ENCODE peak calls at places on chromosomes 2 and 18, in four cellular contexts. H, S, Z and Y are unnamed samples.

GRCh38 chr2:219595250-219595649 is 2.4 kb upstream of the STK11IP start:
- DNase-seq in H (no peak), S (no peak), Z (peak; percentile 18), Y (no peak)

GRCh38 chr2:190528521-190529001 is 6.0 kb downstream of the NEMP2 start:
- DNase-seq in H (no peak), S (no peak), Z (peak; percentile 56), Y (no peak)

GRCh38 chr2:215973954-215974699 is 39.2 kb downstream of the MREG start:
- DNase-seq in H (no peak), S (no peak), Z (no peak), Y (no peak)

GRCh38 chr2:231373786-231374185 is 21.7 kb upstream of the B3GNT7 start:
- DNase-seq in H (no peak), S (no peak), Z (no peak), Y (no peak)

GRCh38 chr2:27569398-27569797 is 13.4 kb upstream of the ZNF512 start:
- DNase-seq in H (no peak), S (no peak), Z (peak; percentile 39), Y (no peak)

GRCh38 chr2:32135409-32135808 is 30.3 kb upstream of the SLC30A6 start:
- DNase-seq in H (no peak), S (no peak), Z (peak; percentile 82), Y (no peak)

GRCh38 chr2:226963528-226963927 is 127.7 kb downstream of the RHBDD1 start:
- DNase-seq in H (peak; percentile 19), S (peak; percentile 14), Z (peak; percentile 96), Y (no peak)

GRCh38 chr18:37042381-37042780 is 213.5 kb downstream of the KIAA1328 start:
- DNase-seq in H (no peak), S (no peak), Z (no peak), Y (no peak)

GRCh38 chr2:80126596-80127189 is 177.9 kb downstream of the LRRTM1 start:
- DNase-seq in H (no peak), S (no peak), Z (peak; percentile 39), Y (no peak)

GRCh38 chr2:196163285-196163684 is 8.1 kb downstream of the STK17B start:
- DNase-seq in H (no peak), S (no peak), Z (no peak), Y (no peak)

GRCh38 chr2:196159223-196159892 is 12.0 kb downstream of the STK17B start:
- DNase-seq in H (no peak), S (no peak), Z (no peak), Y (no peak)

GRCh38 chr2:196160101-196160500 is 11.3 kb downstream of the STK17B start:
- DNase-seq in H (peak; percentile 24), S (no peak), Z (peak; percentile 95), Y (no peak)

GRCh38 chr2:196162586-196163180 is 8.7 kb downstream of the STK17B start:
- DNase-seq in H (no peak), S (no peak), Z (no peak), Y (no peak)

DNA sequence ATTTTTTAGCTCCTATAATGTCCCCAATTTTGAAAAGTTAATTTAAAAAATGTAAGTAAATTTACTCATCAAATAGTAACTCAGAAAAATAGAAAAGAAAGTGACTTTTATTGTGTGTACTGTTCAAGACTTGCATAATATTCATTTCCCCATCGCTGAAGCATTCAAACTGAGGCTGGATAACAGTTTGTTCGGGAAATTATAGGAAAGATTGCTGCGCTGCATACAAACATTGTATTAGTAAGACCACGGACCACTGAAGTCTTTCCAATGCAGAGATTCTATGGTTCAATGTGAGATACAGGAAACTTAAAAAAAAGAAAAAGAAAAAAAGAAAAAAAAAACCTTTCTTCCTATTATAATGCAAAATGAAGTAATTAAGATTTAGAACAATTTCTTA is 10.4 kb downstream of the STK17B start:
- DNase-seq in H (no peak), S (no peak), Z (no peak), Y (no peak)
- H3K4me1 ChIP-seq in H (peaks cover 16% of the 10 kb centered on the region), S (no peaks in the 10 kb centered on the region), Z (peaks cover 6% of the 10 kb centered on the region), Y (no peaks in the 10 kb centered on the region)

DNA sequence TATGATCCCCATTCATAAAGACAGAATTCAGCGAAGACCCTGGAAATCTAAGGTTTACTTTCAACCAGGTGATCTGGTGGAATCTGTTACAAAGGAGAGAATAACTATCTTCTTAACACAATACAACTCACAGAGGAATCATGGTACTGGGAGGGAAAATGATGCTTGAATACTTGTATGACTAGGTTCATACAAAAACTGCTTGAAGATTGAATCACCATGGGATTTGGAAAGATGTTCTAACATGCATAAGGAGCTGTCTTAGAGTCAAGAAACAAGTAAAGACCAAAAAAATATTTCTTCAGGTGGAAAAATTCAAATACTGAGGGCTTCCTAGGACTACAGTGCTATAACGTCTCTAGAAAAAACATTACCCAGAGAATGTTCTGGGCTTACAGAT is 32.2 kb downstream of the COL5A2 start:
- DNase-seq in H (no peak), S (no peak), Z (peak; percentile 39), Y (no peak)
- H3K4me1 ChIP-seq in H (no peaks in the 10 kb centered on the region), S (no peaks in the 10 kb centered on the region), Z (peaks cover 19% of the 10 kb centered on the region), Y (peaks cover 18% of the 10 kb centered on the region)

DNA sequence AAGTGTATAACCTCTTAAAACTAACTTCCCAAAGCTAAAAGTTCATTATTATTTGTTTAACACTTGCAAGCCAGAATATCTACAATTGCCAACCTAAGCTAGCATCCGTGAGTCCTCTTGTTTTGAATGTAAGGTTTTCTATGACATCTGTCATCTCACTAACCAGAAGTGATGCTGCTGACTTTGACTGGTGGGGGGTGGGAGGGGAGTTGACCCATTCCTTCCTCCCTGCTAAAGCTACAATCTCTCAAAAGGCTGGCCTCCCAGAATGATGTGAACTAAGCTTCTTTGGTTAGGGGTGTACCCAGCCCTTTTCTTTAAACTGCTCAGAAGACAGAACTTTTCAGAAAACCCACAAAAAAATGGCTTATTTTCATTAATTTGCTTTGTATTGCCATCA is 280.6 kb downstream of the ZEB2 start:
- DNase-seq in H (no peak), S (no peak), Z (no peak), Y (no peak)
- H3K4me1 ChIP-seq in H (peaks cover 31% of the 10 kb centered on the region), S (peaks cover 38% of the 10 kb centered on the region), Z (no peaks in the 10 kb centered on the region), Y (no peaks in the 10 kb centered on the region)

GRCh38 chr2:134023854-134024253 is 230.0 kb upstream of the MGAT5 start:
- DNase-seq in H (no peak), S (no peak), Z (no peak), Y (no peak)
- H3K4me1 ChIP-seq in H (no peaks in the 10 kb centered on the region), S (peaks cover 4% of the 10 kb centered on the region), Z (no peaks in the 10 kb centered on the region), Y (no peaks in the 10 kb centered on the region)

GRCh38 chr2:200314976-200315567 is 8.6 kb downstream of the SPATS2L start:
- DNase-seq in H (no peak), S (no peak), Z (peak; percentile 80), Y (no peak)
- H3K4me1 ChIP-seq in H (peaks cover 37% of the 10 kb centered on the region), S (peaks cover 29% of the 10 kb centered on the region), Z (peaks cover 29% of the 10 kb centered on the region), Y (peaks cover 97% of the 10 kb centered on the region)

GRCh38 chr2:240762249-240762648 is 57.8 kb downstream of the KIF1A start:
- DNase-seq in H (no peak), S (no peak), Z (no peak), Y (no peak)

GRCh38 chr2:240760576-240761246 is 59.3 kb downstream of the KIF1A start:
- DNase-seq in H (no peak), S (no peak), Z (no peak), Y (no peak)

GRCh38 chr2:240760121-240760520 is 59.9 kb downstream of the KIF1A start:
- DNase-seq in H (no peak), S (no peak), Z (no peak), Y (no peak)

GRCh38 chr2:240757086-240757614 is 62.9 kb downstream of the KIF1A start:
- DNase-seq in H (no peak), S (no peak), Z (no peak), Y (no peak)

GRCh38 chr2:240759454-240759853 is 60.6 kb downstream of the KIF1A start:
- DNase-seq in H (no peak), S (no peak), Z (peak; percentile 4), Y (no peak)
- H3K4me1 ChIP-seq in H (no peaks in the 10 kb centered on the region), S (no peaks in the 10 kb centered on the region), Z (no peaks in the 10 kb centered on the region), Y (no peaks in the 10 kb centered on the region)

GRCh38 chr18:77012120-77012519 is 120.5 kb downstream of the MBP start:
- DNase-seq in H (no peak), S (no peak), Z (no peak), Y (no peak)
- H3K4me1 ChIP-seq in H (peaks cover 4% of the 10 kb centered on the region), S (peaks cover 20% of the 10 kb centered on the region), Z (no peaks in the 10 kb centered on the region), Y (peaks cover 25% of the 10 kb centered on the region)

GRCh38 chr18:3093624-3094354 is 80.8 kb upstream of the LPIN2 start:
- DNase-seq in H (no peak), S (peak; percentile 11), Z (no peak), Y (no peak)

GRCh38 chr18:3086865-3087264 is 73.9 kb upstream of the LPIN2 start:
- DNase-seq in H (no peak), S (no peak), Z (no peak), Y (no peak)

GRCh38 chr18:3088444-3088843 is 75.5 kb upstream of the LPIN2 start:
- DNase-seq in H (no peak), S (no peak), Z (no peak), Y (no peak)

GRCh38 chr18:3088044-3088443 is 75.1 kb upstream of the LPIN2 start:
- DNase-seq in H (no peak), S (no peak), Z (no peak), Y (no peak)

DNA sequence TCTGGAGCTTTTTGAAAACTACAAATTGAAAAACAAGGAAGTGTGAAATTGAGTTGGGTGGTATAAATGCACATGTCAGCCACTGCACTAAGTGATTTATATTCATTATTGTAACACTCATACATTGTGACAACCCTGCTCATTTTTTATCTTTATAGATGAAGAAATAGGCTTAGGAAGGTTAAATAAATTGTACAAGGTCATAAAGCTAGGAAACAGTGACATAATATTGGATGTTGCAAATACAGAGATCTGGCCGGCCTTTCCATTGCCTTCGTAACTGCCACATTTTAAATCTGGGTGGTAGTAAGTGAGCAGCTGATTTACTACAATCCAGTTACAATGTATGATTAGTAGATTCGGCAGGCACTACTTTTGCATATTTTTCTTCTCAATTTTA is 76.6 kb upstream of the LPIN2 start:
- DNase-seq in H (no peak), S (no peak), Z (no peak), Y (no peak)
- H3K4me1 ChIP-seq in H (no peaks in the 10 kb centered on the region), S (no peaks in the 10 kb centered on the region), Z (no peaks in the 10 kb centered on the region), Y (no peaks in the 10 kb centered on the region)

GRCh38 chr2:200320344-200320743 is 13.9 kb downstream of the SPATS2L start:
- DNase-seq in H (no peak), S (no peak), Z (no peak), Y (no peak)
- H3K4me1 ChIP-seq in H (peaks cover 55% of the 10 kb centered on the region), S (peaks cover 38% of the 10 kb centered on the region), Z (peaks cover 18% of the 10 kb centered on the region), Y (peaks cover 86% of the 10 kb centered on the region)